ENCODE peak calls at places on chromosomes 2 and 18, in six cellular contexts. M is HS-5, G is NCI-H510A treated with DMSO at 0.1 percent for 48 hours, P is GOT3, Y is nephron progenitor cell, D is amniotic epithelial cell. F is an unnamed sample.

GRCh38 chr18:59085797-59086196 is 53.9 kb upstream of the SEC11C start:
- DNase-seq in M (peak; percentile 15), G (no peak), P (no peak), Y (no peak), D (peak; percentile 84), F (peak; percentile 17)

GRCh38 chr2:44351088-44351487 is 10.2 kb downstream of the PREPL start:
- DNase-seq in M (peak; percentile 25), G (no peak), P (no peak), Y (no peak), D (peak; percentile 41), F (peak; percentile 52)

GRCh38 chr2:3595985-3596384 is 1.1 kb downstream of the COLEC11 start:
- DNase-seq in M (no peak), G (no peak), P (no peak), Y (no peak), D (no peak), F (no peak)

GRCh38 chr2:45964226-45964841 is 312.9 kb downstream of the PRKCE start:
- DNase-seq in M (peak; percentile 92), G (no peak), P (peak; percentile 51), Y (no peak), D (peak; percentile 63), F (peak; percentile 36)

GRCh38 chr2:55922488-55922887 is 1.1 kb downstream of the EFEMP1 start:
- DNase-seq in M (no peak), G (no peak), P (no peak), Y (peak; percentile 16), D (peak; percentile 74), F (no peak)

GRCh38 chr2:119315241-119315925 is 51.3 kb downstream of the C2orf76 start:
- DNase-seq in M (no peak), G (no peak), P (no peak), Y (no peak), D (no peak), F (no peak)

GRCh38 chr2:212711851-212712250 is 173.2 kb upstream of the ERBB4 start:
- DNase-seq in M (peak; percentile 63), G (no peak), P (no peak), Y (no peak), D (peak; percentile 67), F (peak; percentile 58)

GRCh38 chr2:10342245-10342951 is 39.7 kb downstream of the HPCAL1 start:
- DNase-seq in M (no peak), G (no peak), P (no peak), Y (no peak), D (no peak), F (no peak)

GRCh38 chr2:73984922-73985317 is 210 bp downstream of the TET3 start:
- DNase-seq in M (no peak), G (peak; percentile 19), P (no peak), Y (peak; percentile 75), D (no peak), F (no peak)

GRCh38 chr18:37483984-37484892 is 81.4 kb downstream of the CELF4 start:
- DNase-seq in M (no peak), G (no peak), P (no peak), Y (no peak), D (no peak), F (no peak)

GRCh38 chr2:9846554-9846953 is 3.3 kb downstream of the TAF1B start:
- DNase-seq in M (no peak), G (no peak), P (no peak), Y (no peak), D (peak; percentile 54), F (no peak)

GRCh38 chr2:55875434-55876135 is 48.0 kb downstream of the EFEMP1 start:
- DNase-seq in M (peak; percentile 24), G (no peak), P (no peak), Y (no peak), D (peak; percentile 78), F (no peak)